ENCODE peak calls at places on chromosomes 11 and 22, in five cellular contexts. P, C, G, S and A are unnamed samples.
A peak's percentile ranks its signal among the peaks of the same experiment; 100 is the strongest.

GRCh38 chr11:103898577-103899336 is 137.7 kb upstream of the DDI1 start:
- DNase-seq in G (no peak), P (no peak), S (no peak), C (no peak), A (no peak)

GRCh38 chr22:22616636-22617035 is 27.8 kb upstream of the GGTLC2 start:
- DNase-seq in P (no peak), S (no peak), C (no peak), G (no peak), A (no peak)

GRCh38 chr11:44464741-44465140 is 100.7 kb upstream of the CD82 start:
- DNase-seq in P (peak; percentile 53), G (no peak), C (no peak), S (no peak), A (no peak)

GRCh38 chr11:86174101-86175046 is 70.2 kb upstream of the EED start:
- DNase-seq in G (no peak), C (no peak), S (no peak), P (no peak), A (no peak)

GRCh38 chr11:134374891-134375550 is 37.0 kb downstream of the B3GAT1 start:
- DNase-seq in P (no peak), C (no peak), S (no peak), G (no peak), A (no peak)

GRCh38 chr11:107598225-107599139 is 7.5 kb downstream of the ELMOD1 start:
- DNase-seq in P (peak; percentile 26), C (no peak), G (no peak), S (no peak), A (no peak)

GRCh38 chr11:19253817-19254216 is 13.1 kb upstream of the E2F8 start:
- DNase-seq in P (no peak), C (no peak), G (no peak), S (no peak), A (no peak)

GRCh38 chr22:49951001-49951677 is 9.4 kb upstream of the PIM3 start:
- DNase-seq in P (no peak), S (no peak), C (no peak), G (no peak), A (no peak)

GRCh38 chr22:46089426-46090041 is 60.8 kb upstream of the PPARA start:
- DNase-seq in C (no peak), G (no peak), S (no peak), P (no peak), A (no peak)
- H3K4me3 ChIP-seq in C (peak overlapping the region; percentile 35), G (no peak overlapping the region), S (no peak overlapping the region), P (no peak overlapping the region), A (no peak overlapping the region)

DNA sequence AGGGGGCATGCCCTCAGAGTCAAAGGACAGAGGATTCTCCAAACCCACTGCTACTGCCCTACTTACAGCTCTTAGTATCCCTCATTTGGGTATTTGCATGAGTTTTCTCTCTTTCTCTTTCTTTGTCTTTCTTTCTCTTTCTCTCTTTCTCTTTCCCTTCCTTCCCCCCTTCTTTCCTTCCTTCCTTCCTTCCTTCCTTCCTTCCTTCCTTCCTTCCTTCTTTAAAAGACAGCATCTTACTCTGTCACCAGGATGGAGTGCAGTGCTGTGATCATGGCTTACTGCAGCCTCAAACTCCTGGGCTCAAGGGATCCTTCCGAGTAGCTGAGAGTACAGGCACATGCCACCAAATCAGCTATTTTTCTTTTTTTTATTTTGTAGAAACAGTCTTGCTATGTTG is 14.0 kb upstream of the MMP7 start:
- DNase-seq in G (no peak), P (no peak), S (no peak), C (no peak), A (no peak)
- H3K27ac ChIP-seq in G (no peak overlapping the region), P (no peak overlapping the region), S (no peak overlapping the region), C (no peak overlapping the region), A (no peak overlapping the region)

DNA sequence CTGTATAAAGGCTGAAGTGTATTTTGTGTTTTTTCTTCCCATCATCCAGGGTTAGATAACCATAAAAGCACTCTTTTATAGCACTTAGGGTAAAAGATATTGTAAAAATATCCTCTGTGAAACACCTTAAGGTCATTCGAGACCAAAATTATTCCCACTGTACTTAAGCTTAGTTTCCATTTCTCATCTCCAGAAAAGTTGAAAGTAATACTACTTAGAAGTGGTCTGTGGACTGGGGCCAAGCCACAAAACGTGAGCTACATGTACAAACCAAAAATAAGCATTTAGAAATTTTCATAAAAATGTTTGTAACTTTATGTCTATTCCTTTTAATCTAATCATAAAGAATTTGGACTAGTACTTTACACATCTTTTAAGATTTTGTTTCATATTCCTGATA is 142.0 kb upstream of the NTM start:
- DNase-seq in C (no peak), G (no peak), S (no peak), P (no peak), A (no peak)
- H3K36me3 ChIP-seq in C (no peaks in the 10 kb centered on the region), G (no peaks in the 10 kb centered on the region), S (no peaks in the 10 kb centered on the region), P (no peaks in the 10 kb centered on the region), A (no peaks in the 10 kb centered on the region)

GRCh38 chr11:46120361-46120710 is 918 bp downstream of the PHF21A start:
- DNase-seq in G (no peak), P (no peak), S (no peak), C (no peak), A (peak; percentile 8)

GRCh38 chr11:46119352-46120216 is 1.7 kb downstream of the PHF21A start:
- DNase-seq in G (peak; percentile 59), S (no peak), C (no peak), P (no peak), A (peak; percentile 21)

GRCh38 chr11:46117842-46118241 is 3.4 kb downstream of the PHF21A start:
- DNase-seq in P (no peak), C (no peak), S (no peak), G (no peak), A (no peak)

GRCh38 chr11:46120711-46121327 is 435 bp downstream of the PHF21A start:
- DNase-seq in P (no peak), S (no peak), C (no peak), G (no peak), A (no peak)

DNA sequence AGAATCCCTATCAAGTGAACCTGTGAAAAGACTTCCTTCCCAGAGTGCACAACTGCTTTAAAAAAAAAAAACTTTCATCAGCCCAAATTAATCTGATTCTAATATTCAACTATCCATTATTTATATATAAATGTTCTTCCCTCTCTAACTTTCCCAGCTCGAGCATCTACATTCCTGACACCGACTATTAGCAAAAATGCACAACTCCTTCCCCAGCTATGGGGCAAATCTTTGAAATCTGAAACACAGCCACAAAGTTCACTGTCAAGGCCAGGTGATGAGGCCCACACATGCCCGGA is 2.3 kb downstream of the PHF21A start:
- DNase-seq in S (no peak), P (no peak), C (no peak), G (no peak), A (no peak)
- H3K4me3 ChIP-seq in S (peak overlapping the region; percentile 53), P (peak overlapping the region; percentile 55), C (peak overlapping the region; percentile 91), G (peak overlapping the region; percentile 71), A (peak overlapping the region; percentile 82)

DNA sequence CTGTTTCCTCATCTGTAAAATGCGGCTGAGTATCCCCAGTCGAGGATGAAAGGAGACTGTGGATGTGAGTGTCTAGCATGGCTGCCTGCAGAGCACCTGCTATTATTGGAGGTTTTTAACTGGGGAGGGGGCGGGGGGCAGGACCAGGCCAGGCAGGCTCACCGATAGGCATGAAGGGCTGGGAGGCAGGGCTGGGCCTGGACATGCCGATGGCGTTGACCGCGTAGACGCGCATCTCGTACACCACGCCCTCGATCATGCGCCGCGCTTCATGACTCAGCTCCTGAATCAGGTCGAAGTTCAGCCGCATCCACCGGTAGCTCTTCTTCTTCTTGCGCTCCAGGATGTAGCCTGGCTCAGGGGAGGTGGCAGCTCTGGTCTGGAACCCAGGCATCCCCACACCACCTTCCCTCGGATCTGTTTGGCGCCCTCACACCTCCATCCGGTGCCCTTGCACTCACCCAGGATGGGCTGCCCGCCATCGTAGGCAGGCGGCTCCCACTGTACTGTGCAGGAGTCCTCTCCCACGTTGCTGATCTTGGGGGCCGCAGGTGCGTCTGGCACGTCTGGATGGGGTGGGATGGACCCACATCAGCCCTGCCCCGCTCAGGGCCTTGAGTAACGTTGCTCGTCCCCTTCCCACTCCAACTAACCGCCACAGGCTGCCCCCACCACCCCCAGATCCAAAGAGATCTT is 15.1 kb downstream of the MYBPC3 start:
- DNase-seq in G (no peak), P (peak; percentile 37), S (no peak), C (no peak), A (no peak)
- H3K27ac ChIP-seq in G (no peak overlapping the region), P (peak overlapping the region; percentile 13), S (no peak overlapping the region), C (no peak overlapping the region), A (no peak overlapping the region)